ENCODE peak calls at places on chromosome 20, in six cellular contexts. One of them, this sample, is unnamed.
A peak's percentile ranks its signal among the peaks of the same experiment; 100 is the strongest.

GRCh38 chr20:61912665-61913422 is 152.8 kb downstream of the TAF4 start:
- ATAC-seq in upper lobe of left lung: no peak
- ATAC-seq in K562: no peak
- ATAC-seq in HCT116: no peak
- ATAC-seq in HepG2: no peak
- ATAC-seq in GM12878: peak; percentile 95
- ATAC-seq in this sample: no peak

GRCh38 chr20:45305262-45305661 is 1.4 kb upstream of the RBPJL start:
- ATAC-seq in HepG2: no peak
- ATAC-seq in upper lobe of left lung: no peak
- ATAC-seq in K562: peak; percentile 31
- ATAC-seq in GM12878: no peak
- ATAC-seq in HCT116: peak; percentile 34
- ATAC-seq in this sample: no peak

GRCh38 chr20:49366687-49367086 is 88.8 kb upstream of the ZNFX1 start:
- ATAC-seq in HCT116: no peak
- ATAC-seq in HepG2: no peak
- ATAC-seq in upper lobe of left lung: no peak
- ATAC-seq in GM12878: no peak
- ATAC-seq in K562: no peak
- ATAC-seq in this sample: no peak

GRCh38 chr20:24291066-24291465 is 178.4 kb upstream of the SYNDIG1 start:
- ATAC-seq in GM12878: no peak
- ATAC-seq in upper lobe of left lung: no peak
- ATAC-seq in HepG2: no peak
- ATAC-seq in K562: no peak
- ATAC-seq in HCT116: no peak
- ATAC-seq in this sample: no peak

GRCh38 chr20:61328906-61329558 is 77.0 kb downstream of the CDH4 start:
- ATAC-seq in HepG2: peak; percentile 74
- ATAC-seq in K562: no peak
- ATAC-seq in HCT116: no peak
- ATAC-seq in upper lobe of left lung: peak; percentile 89
- ATAC-seq in GM12878: no peak
- ATAC-seq in this sample: no peak

GRCh38 chr20:50380697-50381040 is 129.5 kb upstream of the PTPN1 start:
- ATAC-seq in HCT116: peak; percentile 82
- ATAC-seq in upper lobe of left lung: no peak
- ATAC-seq in K562: no peak
- ATAC-seq in HepG2: peak; percentile 63
- ATAC-seq in GM12878: no peak
- ATAC-seq in this sample: no peak

GRCh38 chr20:45266977-45267376 is 12.6 kb upstream of the SLPI start:
- ATAC-seq in HepG2: no peak
- ATAC-seq in HCT116: no peak
- ATAC-seq in GM12878: no peak
- ATAC-seq in K562: no peak
- ATAC-seq in upper lobe of left lung: no peak
- ATAC-seq in this sample: no peak

GRCh38 chr20:34040300-34041015 is 46.7 kb downstream of the RALY start:
- ATAC-seq in K562: no peak
- ATAC-seq in upper lobe of left lung: no peak
- ATAC-seq in HCT116: no peak
- ATAC-seq in HepG2: no peak
- ATAC-seq in GM12878: no peak
- ATAC-seq in this sample: no peak

GRCh38 chr20:20894280-20894679 is 181.8 kb upstream of the RALGAPA2 start:
- ATAC-seq in upper lobe of left lung: no peak
- ATAC-seq in HepG2: no peak
- ATAC-seq in GM12878: no peak
- ATAC-seq in HCT116: no peak
- ATAC-seq in K562: no peak
- ATAC-seq in this sample: no peak

GRCh38 chr20:12748359-12748994 is 260.3 kb upstream of the SPTLC3 start:
- ATAC-seq in HCT116: no peak
- ATAC-seq in HepG2: no peak
- ATAC-seq in K562: no peak
- ATAC-seq in upper lobe of left lung: no peak
- ATAC-seq in GM12878: no peak
- ATAC-seq in this sample: no peak

GRCh38 chr20:32804022-32804715 is 15.6 kb upstream of the MAPRE1 start:
- ATAC-seq in upper lobe of left lung: no peak
- ATAC-seq in GM12878: no peak
- ATAC-seq in HepG2: no peak
- ATAC-seq in HCT116: no peak
- ATAC-seq in K562: no peak
- ATAC-seq in this sample: no peak

GRCh38 chr20:31747640-31748039 is 8.6 kb downstream of the TPX2 start:
- ATAC-seq in GM12878: peak; percentile 42
- ATAC-seq in K562: peak; percentile 30
- ATAC-seq in HCT116: no peak
- ATAC-seq in HepG2: no peak
- ATAC-seq in upper lobe of left lung: no peak
- ATAC-seq in this sample: no peak

GRCh38 chr20:39338977-39339376 is 376.8 kb downstream of the DHX35 start:
- ATAC-seq in K562: no peak
- ATAC-seq in HCT116: no peak
- ATAC-seq in HepG2: no peak
- ATAC-seq in GM12878: peak; percentile 96
- ATAC-seq in upper lobe of left lung: peak; percentile 68
- ATAC-seq in this sample: no peak

GRCh38 chr20:10553326-10553984 is 118.3 kb downstream of the SLX4IP start:
- ATAC-seq in HepG2: peak; percentile 70
- ATAC-seq in K562: peak; percentile 81
- ATAC-seq in upper lobe of left lung: peak; percentile 74
- ATAC-seq in GM12878: peak; percentile 77
- ATAC-seq in HCT116: peak; percentile 84
- ATAC-seq in this sample: no peak

GRCh38 chr20:24949756-24950127 is 673 bp downstream of the CST7 start:
- ATAC-seq in GM12878: no peak
- ATAC-seq in upper lobe of left lung: peak; percentile 10
- ATAC-seq in K562: peak; percentile 83
- ATAC-seq in HCT116: peak; percentile 64
- ATAC-seq in HepG2: peak; percentile 38
- ATAC-seq in this sample: no peak

GRCh38 chr20:53952528-53953096 is 117.8 kb downstream of the BCAS1 start:
- ATAC-seq in GM12878: no peak
- ATAC-seq in upper lobe of left lung: no peak
- ATAC-seq in HepG2: no peak
- ATAC-seq in HCT116: no peak
- ATAC-seq in K562: no peak
- ATAC-seq in this sample: no peak

GRCh38 chr20:1269235-1269634 is 3.1 kb downstream of the SNPH start:
- ATAC-seq in GM12878: no peak
- ATAC-seq in upper lobe of left lung: no peak
- ATAC-seq in HepG2: no peak
- ATAC-seq in K562: no peak
- ATAC-seq in HCT116: no peak
- ATAC-seq in this sample: no peak

GRCh38 chr20:6576721-6577120 is 190.8 kb upstream of the BMP2 start:
- ATAC-seq in K562: no peak
- ATAC-seq in upper lobe of left lung: no peak
- ATAC-seq in HCT116: no peak
- ATAC-seq in GM12878: no peak
- ATAC-seq in HepG2: no peak
- ATAC-seq in this sample: no peak

GRCh38 chr20:45835230-45836224 is 1.9 kb downstream of the SNX21 start:
- ATAC-seq in HepG2: no peak
- ATAC-seq in upper lobe of left lung: peak; percentile 79
- ATAC-seq in K562: peak; percentile 77
- ATAC-seq in GM12878: no peak
- ATAC-seq in HCT116: peak; percentile 12
- ATAC-seq in this sample: peak; percentile 50

GRCh38 chr20:539848-540247 is 3.7 kb downstream of the CSNK2A1 start:
- ATAC-seq in GM12878: no peak
- ATAC-seq in upper lobe of left lung: no peak
- ATAC-seq in HepG2: no peak
- ATAC-seq in HCT116: no peak
- ATAC-seq in K562: no peak
- ATAC-seq in this sample: no peak

GRCh38 chr20:13121840-13122515 is 99.1 kb upstream of the ISM1 start:
- ATAC-seq in GM12878: peak; percentile 86
- ATAC-seq in upper lobe of left lung: no peak
- ATAC-seq in HCT116: no peak
- ATAC-seq in HepG2: peak; percentile 74
- ATAC-seq in K562: no peak
- ATAC-seq in this sample: no peak

GRCh38 chr20:17765017-17765416 is 65.3 kb downstream of the BANF2 start:
- ATAC-seq in HCT116: no peak
- ATAC-seq in K562: no peak
- ATAC-seq in upper lobe of left lung: no peak
- ATAC-seq in GM12878: no peak
- ATAC-seq in HepG2: peak; percentile 62
- ATAC-seq in this sample: no peak

GRCh38 chr20:15200139-15200538 is 862.7 kb upstream of the FLRT3 start:
- ATAC-seq in HepG2: no peak
- ATAC-seq in GM12878: peak; percentile 85
- ATAC-seq in K562: no peak
- ATAC-seq in upper lobe of left lung: no peak
- ATAC-seq in HCT116: no peak
- ATAC-seq in this sample: no peak

GRCh38 chr20:43669332-43669731 is 2.4 kb downstream of the MYBL2 start:
- ATAC-seq in HCT116: peak; percentile 33
- ATAC-seq in HepG2: no peak
- ATAC-seq in GM12878: peak; percentile 9
- ATAC-seq in K562: no peak
- ATAC-seq in upper lobe of left lung: no peak
- ATAC-seq in this sample: no peak

DNA sequence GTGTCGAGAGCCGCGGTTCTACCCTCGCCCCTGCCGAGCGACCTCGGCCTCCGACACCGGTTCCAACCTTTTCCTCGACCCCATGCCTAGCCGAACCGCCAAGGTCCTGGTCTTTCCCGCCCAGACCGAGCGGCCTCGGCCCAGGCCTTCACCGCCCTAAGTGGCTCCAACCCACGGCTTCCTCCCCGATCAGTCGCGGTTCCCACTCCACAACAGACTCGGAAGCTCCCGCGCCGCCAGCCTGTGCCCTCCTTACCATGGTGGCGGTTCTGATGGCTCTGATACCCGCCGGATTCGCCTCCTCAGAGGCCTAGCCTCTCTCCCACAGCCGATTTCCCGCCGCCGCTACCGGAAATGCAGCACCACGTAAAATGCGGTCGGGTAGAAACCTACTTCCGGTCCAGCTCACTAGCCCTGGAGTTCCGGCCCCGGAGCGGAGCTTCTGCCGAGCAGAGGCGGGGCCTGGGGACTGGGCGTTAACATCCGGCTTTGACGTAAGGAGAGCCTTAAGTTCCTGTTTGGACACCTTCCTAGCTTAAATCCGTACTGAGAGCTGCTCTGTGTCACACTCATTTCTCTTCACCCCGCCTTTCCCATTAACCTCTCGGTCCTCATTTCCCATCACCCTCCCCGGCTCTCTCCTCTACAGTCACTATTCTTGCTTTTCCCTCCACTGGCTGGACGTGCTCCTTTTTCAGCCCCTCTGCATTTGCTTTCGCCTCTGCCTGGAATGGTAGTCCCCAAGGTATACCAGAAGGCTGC is at the start of gene SNRPB:
- ATAC-seq in HCT116: peak; percentile 99
- ATAC-seq in HepG2: peak; percentile 98
- ATAC-seq in GM12878: peak; percentile 97
- ATAC-seq in upper lobe of left lung: peak; percentile 98
- ATAC-seq in K562: peak; percentile 99
- ATAC-seq in this sample: peak; percentile 99
- TF ChIP-seq POLR2A in HCT116: peak; percentile 98
- TF ChIP-seq POLR2A in HepG2: peak; percentile 100
- TF ChIP-seq POLR2A in GM12878: peak; percentile 95
- TF ChIP-seq POLR2A in upper lobe of left lung: peak; percentile 97
- TF ChIP-seq POLR2A in K562: peak; percentile 96
- TF ChIP-seq POLR2A in this sample: peak; percentile 55

DNA sequence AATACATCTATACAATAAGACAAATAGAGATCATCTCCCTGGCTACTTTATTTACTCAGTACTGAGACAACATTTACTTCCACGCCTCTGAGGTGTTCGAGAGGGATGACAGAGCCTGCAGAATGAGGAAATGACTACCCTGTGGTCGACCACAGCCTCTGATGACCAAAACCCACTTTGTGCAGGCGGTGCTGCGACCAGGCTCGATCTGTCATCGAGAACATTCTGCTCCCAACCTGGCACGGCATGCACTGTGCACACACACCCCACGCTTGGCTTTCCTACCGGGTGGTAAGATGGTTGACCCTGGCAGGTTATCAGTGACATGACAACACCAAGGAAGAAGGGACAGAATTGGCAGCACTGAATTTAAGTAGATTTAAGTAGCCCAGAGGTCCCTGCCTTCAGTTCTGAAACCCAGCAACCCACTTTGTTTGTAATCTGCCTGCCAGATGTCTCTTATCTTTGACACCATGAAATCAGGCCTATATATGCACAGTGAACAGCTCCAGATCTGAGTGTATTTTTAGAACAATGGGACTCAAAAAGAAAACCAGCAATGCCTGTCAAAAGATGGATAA is 42.6 kb downstream of the TTI1 start:
- ATAC-seq in K562: no peak
- ATAC-seq in GM12878: peak; percentile 98
- ATAC-seq in upper lobe of left lung: peak; percentile 52
- ATAC-seq in HCT116: no peak
- ATAC-seq in HepG2: no peak
- ATAC-seq in this sample: no peak
- H3K4me1 ChIP-seq in K562: peaks cover 8% of the 10 kb centered on the region
- H3K4me1 ChIP-seq in GM12878: peaks cover 33% of the 10 kb centered on the region
- H3K4me1 ChIP-seq in upper lobe of left lung: peaks cover 86% of the 10 kb centered on the region
- H3K4me1 ChIP-seq in HCT116: no peaks in the 10 kb centered on the region
- H3K4me1 ChIP-seq in HepG2: peaks cover 48% of the 10 kb centered on the region
- H3K4me1 ChIP-seq in this sample: peaks cover 36% of the 10 kb centered on the region

DNA sequence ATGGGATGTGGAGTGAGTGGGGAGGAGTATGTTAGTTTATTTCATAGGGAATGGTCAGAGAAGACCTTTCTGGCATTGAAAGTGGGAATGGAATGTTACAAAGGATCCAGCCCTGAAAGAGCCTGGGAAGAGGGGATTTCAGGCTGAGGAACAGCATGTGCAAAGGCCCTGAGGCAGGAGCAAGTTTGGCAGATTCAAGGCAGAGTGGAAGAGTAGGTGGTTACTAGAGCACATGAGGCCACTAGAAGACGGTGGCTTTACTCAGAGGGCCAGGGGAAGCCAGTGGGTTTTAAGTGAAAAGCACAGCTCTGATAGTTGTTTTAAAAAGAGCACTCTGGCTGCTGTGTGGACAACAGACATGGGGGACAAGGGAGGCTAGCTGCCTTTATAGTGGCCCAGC is 227.2 kb downstream of the ZMYND8 start:
- ATAC-seq in HepG2: no peak
- ATAC-seq in HCT116: no peak
- ATAC-seq in upper lobe of left lung: no peak
- ATAC-seq in K562: no peak
- ATAC-seq in GM12878: no peak
- ATAC-seq in this sample: no peak
- TF ChIP-seq POLR2AphosphoS5 in HepG2: no peak
- TF ChIP-seq POLR2AphosphoS5 in HCT116: no peak
- TF ChIP-seq POLR2AphosphoS5 in upper lobe of left lung: no peak
- TF ChIP-seq POLR2AphosphoS5 in K562: no peak
- TF ChIP-seq POLR2AphosphoS5 in GM12878: no peak
- TF ChIP-seq POLR2AphosphoS5 in this sample: no peak

GRCh38 chr20:57398231-57398821 is 7.1 kb downstream of the RBM38 start:
- ATAC-seq in HepG2: no peak
- ATAC-seq in K562: no peak
- ATAC-seq in HCT116: no peak
- ATAC-seq in upper lobe of left lung: peak; percentile 30
- ATAC-seq in GM12878: peak; percentile 65
- ATAC-seq in this sample: peak; percentile 5
- TF ChIP-seq POLR2A in HepG2: no peak
- TF ChIP-seq POLR2A in K562: no peak
- TF ChIP-seq POLR2A in HCT116: no peak
- TF ChIP-seq POLR2A in upper lobe of left lung: no peak
- TF ChIP-seq POLR2A in GM12878: peak; percentile 42
- TF ChIP-seq POLR2A in this sample: no peak